ENCODE peak calls at places on chromosomes 3 and 15, in five cellular contexts. One of them, this sample, is unnamed.

GRCh38 chr3:14246414-14246813 is 67.8 kb downstream of the LSM3 start:
- DNase-seq in anterior cingulate cortex: no peak
- DNase-seq in transverse colon: no peak
- DNase-seq in dermis microvascular lymphatic vessel endothelial cell: no peak
- DNase-seq in astrocyte of the spinal cord: no peak
- DNase-seq in this sample: no peak

GRCh38 chr3:11155341-11156025 is 1.2 kb downstream of the HRH1 start:
- DNase-seq in anterior cingulate cortex: peak
- DNase-seq in transverse colon: peak
- DNase-seq in dermis microvascular lymphatic vessel endothelial cell: peak
- DNase-seq in astrocyte of the spinal cord: peak
- DNase-seq in this sample: peak

GRCh38 chr15:40894689-40895308 is 549 bp downstream of the VPS18 start:
- DNase-seq in anterior cingulate cortex: no peak
- DNase-seq in transverse colon: peak
- DNase-seq in dermis microvascular lymphatic vessel endothelial cell: peak
- DNase-seq in astrocyte of the spinal cord: peak
- DNase-seq in this sample: peak

GRCh38 chr3:45345849-45346535 is 42.4 kb upstream of the LARS2 start:
- DNase-seq in anterior cingulate cortex: no peak
- DNase-seq in transverse colon: no peak
- DNase-seq in dermis microvascular lymphatic vessel endothelial cell: no peak
- DNase-seq in astrocyte of the spinal cord: no peak
- DNase-seq in this sample: no peak

GRCh38 chr3:190617185-190617584 is 103.3 kb downstream of the IL1RAP start:
- DNase-seq in anterior cingulate cortex: no peak
- DNase-seq in transverse colon: peak
- DNase-seq in dermis microvascular lymphatic vessel endothelial cell: no peak
- DNase-seq in astrocyte of the spinal cord: no peak
- DNase-seq in this sample: no peak

GRCh38 chr3:126956866-126957650 is 25.9 kb upstream of the PLXNA1 start:
- DNase-seq in anterior cingulate cortex: no peak
- DNase-seq in transverse colon: no peak
- DNase-seq in dermis microvascular lymphatic vessel endothelial cell: no peak
- DNase-seq in astrocyte of the spinal cord: no peak
- DNase-seq in this sample: peak

GRCh38 chr3:194976049-194976451 is 290.4 kb downstream of the FAM43A start:
- DNase-seq in anterior cingulate cortex: no peak
- DNase-seq in transverse colon: no peak
- DNase-seq in dermis microvascular lymphatic vessel endothelial cell: no peak
- DNase-seq in astrocyte of the spinal cord: no peak
- DNase-seq in this sample: peak

GRCh38 chr3:71536376-71536965 is 47.1 kb downstream of the FOXP1 start:
- DNase-seq in anterior cingulate cortex: no peak
- DNase-seq in transverse colon: no peak
- DNase-seq in dermis microvascular lymphatic vessel endothelial cell: peak
- DNase-seq in astrocyte of the spinal cord: peak
- DNase-seq in this sample: no peak

GRCh38 chr3:64150527-64151238 is 74.6 kb downstream of the PRICKLE2 start:
- DNase-seq in anterior cingulate cortex: peak
- DNase-seq in transverse colon: peak
- DNase-seq in dermis microvascular lymphatic vessel endothelial cell: peak
- DNase-seq in astrocyte of the spinal cord: peak
- DNase-seq in this sample: peak

GRCh38 chr15:98524838-98525540 is 123.3 kb upstream of the IGF1R start:
- DNase-seq in anterior cingulate cortex: no peak
- DNase-seq in transverse colon: no peak
- DNase-seq in dermis microvascular lymphatic vessel endothelial cell: no peak
- DNase-seq in astrocyte of the spinal cord: no peak
- DNase-seq in this sample: no peak

GRCh38 chr3:24496529-24497482 is 2.2 kb upstream of the THRB start:
- DNase-seq in anterior cingulate cortex: peak
- DNase-seq in transverse colon: peak
- DNase-seq in dermis microvascular lymphatic vessel endothelial cell: peak
- DNase-seq in astrocyte of the spinal cord: peak
- DNase-seq in this sample: peak

GRCh38 chr3:158802399-158803023 is 657 bp downstream of the MFSD1 start:
- DNase-seq in anterior cingulate cortex: no peak
- DNase-seq in transverse colon: peak
- DNase-seq in dermis microvascular lymphatic vessel endothelial cell: peak
- DNase-seq in astrocyte of the spinal cord: no peak
- DNase-seq in this sample: peak

This sample was measured in prostate gland.